ENCODE peak calls at places on chromosomes 3 and 15, in nine cellular contexts. X, Q, L, B, P, J, G, Y and U are unnamed samples.
A peak's percentile ranks its signal among the peaks of the same experiment; 100 is the strongest.

GRCh38 chr15:35540885-35541284 is 5.1 kb downstream of the DPH6 start:
- DNase-seq in X (no peak), Q (no peak), L (no peak), B (no peak), P (no peak), J (no peak), G (no peak), Y (no peak), U (no peak)

GRCh38 chr15:37860896-37861295 is 73.5 kb upstream of the TMCO5A start:
- DNase-seq in X (no peak), Q (no peak), L (no peak), B (no peak), P (no peak), J (no peak), G (no peak), Y (no peak), U (no peak)

GRCh38 chr3:111714305-111714704 is 119.2 kb upstream of the ZBED2 start:
- DNase-seq in X (no peak), Q (no peak), L (no peak), B (no peak), P (no peak), J (no peak), G (no peak), Y (no peak), U (no peak)

GRCh38 chr15:83654379-83655236 is 685 bp downstream of the ADAMTSL3 start:
- DNase-seq in X (no peak), Q (no peak), L (no peak), B (no peak), P (no peak), J (no peak), G (peak; percentile 41), Y (peak; percentile 35), U (no peak)

GRCh38 chr3:81716870-81717509 is 44.5 kb downstream of the GBE1 start:
- DNase-seq in X (no peak), Q (no peak), L (no peak), B (no peak), P (peak; percentile 35), J (no peak), G (no peak), Y (no peak), U (peak; percentile 67)

GRCh38 chr15:99440029-99440428 is 125.8 kb upstream of the MEF2A start:
- DNase-seq in X (no peak), Q (no peak), L (no peak), B (no peak), P (no peak), J (no peak), G (no peak), Y (peak; percentile 23), U (no peak)

GRCh38 chr3:162544246-162544645 is 1047.6 kb downstream of the OTOL1 start:
- DNase-seq in X (no peak), Q (no peak), L (no peak), B (no peak), P (no peak), J (no peak), G (no peak), Y (no peak), U (no peak)

GRCh38 chr15:78265137-78265460 is 737 bp downstream of the DNAJA4 start:
- DNase-seq in X (no peak), Q (no peak), L (no peak), B (no peak), P (no peak), J (no peak), G (no peak), Y (no peak), U (no peak)

GRCh38 chr3:172394692-172395091 is 53.6 kb downstream of the GHSR start:
- DNase-seq in X (no peak), Q (no peak), L (no peak), B (no peak), P (no peak), J (no peak), G (no peak), Y (no peak), U (peak; percentile 64)

GRCh38 chr15:27057904-27058645 is 87.1 kb downstream of the GABRG3 start:
- DNase-seq in X (no peak), Q (no peak), L (no peak), B (no peak), P (no peak), J (no peak), G (no peak), Y (no peak), U (no peak)

GRCh38 chr3:145384307-145384706 is 776.7 kb downstream of the PLOD2 start:
- DNase-seq in X (no peak), Q (no peak), L (no peak), B (no peak), P (no peak), J (no peak), G (no peak), Y (no peak), U (no peak)

GRCh38 chr3:150348500-150348899 is 59.6 kb upstream of the TSC22D2 start:
- DNase-seq in X (no peak), Q (no peak), L (peak; percentile 25), B (no peak), P (no peak), J (no peak), G (peak; percentile 40), Y (no peak), U (no peak)

GRCh38 chr3:52614689-52615088 is 71.0 kb downstream of the PBRM1 start:
- DNase-seq in X (no peak), Q (no peak), L (no peak), B (no peak), P (no peak), J (no peak), G (no peak), Y (no peak), U (no peak)

GRCh38 chr15:85276921-85277320 is 103.5 kb upstream of the AKAP13 start:
- DNase-seq in X (no peak), Q (no peak), L (no peak), B (no peak), P (no peak), J (no peak), G (no peak), Y (no peak), U (no peak)

GRCh38 chr3:112378989-112379692 is 46.2 kb downstream of the CD200 start:
- DNase-seq in X (no peak), Q (no peak), L (peak; percentile 29), B (no peak), P (no peak), J (no peak), G (no peak), Y (no peak), U (no peak)

GRCh38 chr3:111917300-111917699 is 58.2 kb downstream of the PHLDB2 start:
- DNase-seq in X (no peak), Q (no peak), L (no peak), B (no peak), P (no peak), J (no peak), G (peak; percentile 48), Y (no peak), U (no peak)

GRCh38 chr3:142057331-142057725 is 92.0 kb downstream of the TFDP2 start:
- DNase-seq in X (no peak), Q (no peak), L (no peak), B (no peak), P (no peak), J (no peak), G (no peak), Y (no peak), U (no peak)

GRCh38 chr15:79728867-79729266 is 167.9 kb downstream of the MTHFS start:
- DNase-seq in X (no peak), Q (no peak), L (no peak), B (no peak), P (no peak), J (no peak), G (no peak), Y (no peak), U (no peak)

GRCh38 chr15:30954674-30955073 is 36.8 kb downstream of the MTMR10 start:
- DNase-seq in X (no peak), Q (no peak), L (no peak), B (no peak), P (no peak), J (no peak), G (no peak), Y (no peak), U (no peak)

GRCh38 chr3:148158210-148158609 is 539.5 kb upstream of the AGTR1 start:
- DNase-seq in X (no peak), Q (no peak), L (no peak), B (no peak), P (peak; percentile 49), J (no peak), G (peak; percentile 85), Y (no peak), U (no peak)

GRCh38 chr3:119149484-119149883 is 3.5 kb downstream of the TEX55 start:
- DNase-seq in X (no peak), Q (no peak), L (no peak), B (no peak), P (no peak), J (no peak), G (no peak), Y (no peak), U (no peak)

GRCh38 chr15:41128174-41128902 is 12.3 kb upstream of the INO80 start:
- DNase-seq in X (no peak), Q (no peak), L (no peak), B (no peak), P (no peak), J (no peak), G (no peak), Y (no peak), U (no peak)

GRCh38 chr3:148600902-148601765 is 96.6 kb upstream of the AGTR1 start:
- DNase-seq in X (peak; percentile 72), Q (no peak), L (no peak), B (no peak), P (peak; percentile 79), J (no peak), G (peak; percentile 2), Y (no peak), U (peak; percentile 7)

GRCh38 chr3:114411292-114411691 is 117.5 kb downstream of the TIGIT start:
- DNase-seq in X (no peak), Q (no peak), L (no peak), B (no peak), P (no peak), J (no peak), G (peak; percentile 84), Y (no peak), U (no peak)

GRCh38 chr3:63034106-63034505 is 158.9 kb upstream of the CADPS start:
- DNase-seq in X (no peak), Q (no peak), L (no peak), B (no peak), P (no peak), J (no peak), G (no peak), Y (no peak), U (no peak)

GRCh38 chr15:77568960-77569646 is 63.6 kb downstream of the LINGO1 start:
- DNase-seq in X (no peak), Q (no peak), L (no peak), B (no peak), P (no peak), J (no peak), G (peak; percentile 32), Y (peak; percentile 70), U (no peak)

GRCh38 chr3:99321261-99321660 is 317.1 kb upstream of the COL8A1 start:
- DNase-seq in X (no peak), Q (no peak), L (no peak), B (no peak), P (no peak), J (no peak), G (peak; percentile 17), Y (no peak), U (no peak)